ENCODE peak calls at places on chromosomes 7 and 10, in six cellular contexts. A is BE2C, B is chondrocyte, D is glutamatergic neuron, G is cardiac muscle cell, T is transverse colon. P is an unnamed sample.

GRCh38 chr10:19828278-19829049 is 12.2 kb downstream of the PLXDC2 start:
- DNase-seq in A (no peak), B (no peak), D (no peak), T (no peak), G (no peak), P (no peak)

GRCh38 chr7:130383187-130383980 is 3.1 kb downstream of the CPA1 start:
- DNase-seq in T (no peak), G (no peak), B (no peak), D (no peak), A (no peak), P (no peak)

GRCh38 chr10:62885656-62886461 is 69.7 kb upstream of the EGR2 start:
- DNase-seq in D (no peak), T (no peak), B (no peak), G (peak; percentile 88), A (no peak), P (no peak)

GRCh38 chr7:143458263-143458662 is 15.0 kb downstream of the TAS2R60 start:
- DNase-seq in G (no peak), A (no peak), D (no peak), T (no peak), B (no peak), P (no peak)

GRCh38 chr7:42618649-42619315 is 293.1 kb downstream of the C7orf25 start:
- DNase-seq in D (no peak), A (no peak), T (no peak), G (no peak), B (no peak), P (no peak)

GRCh38 chr10:29615195-29615594 is 19.6 kb downstream of the SVIL start:
- DNase-seq in B (no peak), T (no peak), D (no peak), G (no peak), A (no peak), P (no peak)

GRCh38 chr10:61839911-61840310 is 61.6 kb upstream of the ARID5B start:
- DNase-seq in B (no peak), A (no peak), G (no peak), D (no peak), T (no peak), P (no peak)

GRCh38 chr10:97981816-97982215 is 48.6 kb downstream of the CRTAC1 start:
- DNase-seq in T (no peak), D (no peak), G (no peak), B (no peak), A (no peak), P (no peak)

GRCh38 chr7:74275401-74275881 is 13.8 kb upstream of the CLIP2 start:
- DNase-seq in A (peak; percentile 64), D (peak; percentile 51), G (peak; percentile 48), T (no peak), B (no peak), P (no peak)

GRCh38 chr10:133421336-133422222 is 2.8 kb downstream of the SPRN start:
- DNase-seq in G (no peak), B (no peak), T (no peak), A (no peak), D (no peak), P (no peak)

GRCh38 chr7:94451276-94451675 is 56.6 kb downstream of the COL1A2 start:
- DNase-seq in B (no peak), T (no peak), A (no peak), G (no peak), D (no peak), P (no peak)

GRCh38 chr7:151366141-151366871 is 24.7 kb downstream of the NUB1 start:
- DNase-seq in D (no peak), G (no peak), B (no peak), T (no peak), A (no peak), P (no peak)

GRCh38 chr7:5183155-5183554 is 6.9 kb upstream of the WIPI2 start:
- DNase-seq in A (no peak), T (no peak), D (no peak), B (peak; percentile 50), G (no peak), P (no peak)

GRCh38 chr7:638256-639011 is 88.1 kb upstream of the DNAAF5 start:
- DNase-seq in D (no peak), B (no peak), A (no peak), T (no peak), G (no peak), P (no peak)

GRCh38 chr10:79090134-79090803 is 21.5 kb downstream of the ZMIZ1 start:
- DNase-seq in G (no peak), A (peak; percentile 64), B (no peak), D (no peak), T (no peak), P (no peak)

GRCh38 chr10:98248018-98248417 is 20.0 kb downstream of the LOXL4 start:
- DNase-seq in B (no peak), A (no peak), G (no peak), T (no peak), D (no peak), P (no peak)

GRCh38 chr7:50467817-50468610 is 17.9 kb upstream of the FIGNL1 start:
- DNase-seq in A (peak; percentile 88), G (peak; percentile 82), T (peak; percentile 83), D (peak; percentile 86), B (no peak), P (peak; percentile 66)

GRCh38 chr7:909358-910329 is 33.3 kb downstream of the GET4 start:
- DNase-seq in T (peak; percentile 75), G (peak; percentile 42), A (no peak), D (no peak), B (no peak), P (no peak)

GRCh38 chr7:54546081-54546985 is 4.2 kb downstream of the VSTM2A start:
- DNase-seq in D (peak; percentile 82), T (peak; percentile 28), G (peak; percentile 66), B (no peak), A (peak; percentile 92), P (no peak)

GRCh38 chr10:7428673-7429350 is 18.0 kb upstream of the SFMBT2 start:
- DNase-seq in T (no peak), D (no peak), A (no peak), G (no peak), B (no peak), P (no peak)

DNA sequence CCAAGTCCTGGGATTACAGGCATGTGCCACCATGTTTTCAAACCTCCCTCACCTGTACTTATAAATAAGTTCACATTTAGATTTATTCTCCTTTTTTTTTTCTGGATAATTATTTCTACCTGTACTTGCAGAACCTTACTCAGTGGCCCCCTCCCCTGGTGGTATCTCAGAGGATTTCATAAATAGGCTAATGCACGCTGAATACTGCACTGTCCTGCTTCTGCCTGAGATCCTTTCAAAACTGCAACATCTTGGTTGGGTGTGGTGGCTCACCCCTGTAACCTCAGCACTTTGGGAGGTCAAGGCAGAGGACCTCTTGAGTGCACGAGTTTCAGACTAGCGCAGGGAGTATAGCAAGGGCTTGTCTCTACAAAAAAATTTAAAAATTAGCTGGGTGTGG is 4.6 kb upstream of the BLVRA start:
- DNase-seq in G (no peak), D (no peak), B (no peak), A (no peak), T (no peak), P (no peak)
- TF ChIP-seq CTCF in G (no peak), D (no peak), B (no peak), A (no peak), T (no peak), P (no peak)

GRCh38 chr10:95289921-95290421 is 832 bp downstream of the PDLIM1 start:
- DNase-seq in G (no peak), B (no peak), A (no peak), T (no peak), D (no peak), P (no peak)

GRCh38 chr10:95291634-95292039 is 834 bp upstream of the PDLIM1 start:
- DNase-seq in D (no peak), B (no peak), G (no peak), A (no peak), T (no peak), P (no peak)

GRCh38 chr10:95290446-95290800 is 380 bp downstream of the PDLIM1 start:
- DNase-seq in B (no peak), D (no peak), T (no peak), G (peak; percentile 47), A (no peak), P (no peak)

GRCh38 chr10:95289003-95289920 is 1.5 kb downstream of the PDLIM1 start:
- DNase-seq in A (no peak), D (no peak), B (no peak), T (peak; percentile 70), G (no peak), P (no peak)

GRCh38 chr10:95290801-95291633 is at the start of gene PDLIM1:
- DNase-seq in G (peak; percentile 80), A (peak; percentile 22), D (peak; percentile 62), T (peak; percentile 89), B (no peak), P (peak; percentile 30)
- TF ChIP-seq CTCF in G (peak; percentile 19), A (no peak), D (no peak), T (peak; percentile 70), B (peak; percentile 64), P (no peak)

DNA sequence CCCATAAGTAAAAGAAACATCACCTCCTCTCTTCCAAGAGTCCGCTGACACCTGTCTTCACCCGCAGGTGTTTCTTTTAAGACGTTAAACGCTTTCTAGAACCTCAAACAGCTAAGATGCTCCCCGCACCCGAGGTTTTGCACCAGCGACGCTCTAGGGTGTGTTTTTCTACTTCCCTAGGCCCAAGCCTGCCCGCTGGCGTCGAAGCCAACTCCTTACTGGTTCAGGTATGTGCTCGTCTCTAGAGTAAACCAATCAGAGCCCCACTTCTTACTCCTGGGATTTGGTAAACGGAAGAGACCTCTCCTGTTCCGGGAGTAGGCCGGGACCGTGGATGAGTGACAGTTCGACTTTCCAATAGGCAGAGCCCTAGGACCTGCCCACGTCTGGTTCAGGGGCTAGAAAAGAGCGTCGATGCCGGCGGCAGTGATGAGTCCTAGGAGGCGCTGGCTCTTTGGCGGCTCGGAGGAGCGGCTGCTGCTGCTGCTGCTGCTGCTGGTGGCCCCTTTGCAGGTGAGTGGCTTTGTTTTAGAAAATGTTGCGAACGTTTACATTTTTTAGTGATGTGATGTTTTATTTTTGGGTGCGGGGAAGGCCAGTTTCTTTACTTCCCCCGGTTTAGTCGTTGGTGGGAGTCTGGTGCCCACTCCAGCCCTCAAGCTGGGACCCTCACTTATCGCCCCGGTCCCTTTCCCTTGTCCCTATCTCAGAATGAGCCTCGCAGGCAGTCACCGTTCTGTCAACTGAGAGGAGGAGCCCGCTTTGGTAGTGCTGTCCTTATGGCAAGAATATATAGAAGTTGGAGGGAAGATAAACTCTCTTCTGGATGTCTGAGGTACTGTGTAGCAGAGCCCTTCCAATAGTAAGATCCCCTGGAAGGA is at the start of gene BPGM:
- DNase-seq in D (peak; percentile 95), B (peak; percentile 97), G (peak; percentile 99), A (peak; percentile 97), T (peak; percentile 98), P (peak; percentile 94)
- TF ChIP-seq CTCF in D (no peak), B (peak; percentile 68), G (peak; percentile 27), A (peak; percentile 37), T (no peak), P (no peak)

GRCh38 chr7:7737674-7738073 is 19.3 kb upstream of the RPA3 start:
- DNase-seq in B (no peak), D (no peak), G (no peak), T (no peak), A (no peak), P (no peak)

GRCh38 chr7:7739204-7739603 is 20.8 kb upstream of the RPA3 start:
- DNase-seq in A (no peak), D (no peak), G (no peak), T (no peak), B (no peak), P (no peak)

GRCh38 chr7:7738622-7739021 is 20.2 kb upstream of the RPA3 start:
- DNase-seq in G (no peak), T (no peak), B (no peak), D (no peak), A (no peak), P (no peak)

GRCh38 chr7:7738177-7738576 is 19.8 kb upstream of the RPA3 start:
- DNase-seq in G (no peak), B (no peak), A (no peak), T (no peak), D (no peak), P (no peak)

GRCh38 chr7:7736671-7737070 is 18.3 kb upstream of the RPA3 start:
- DNase-seq in B (no peak), A (no peak), T (no peak), G (no peak), D (peak; percentile 28), P (no peak)
- TF ChIP-seq CTCF in B (no peak), A (no peak), T (no peak), G (no peak), D (no peak), P (no peak)